ENCODE peak calls at places on chromosomes 4 and X, in ten cellular contexts. One of them, this sample, is unnamed.

GRCh38 chrX:29397506-29397905 is 810.3 kb downstream of the IL1RAPL1 start:
- DNase-seq in activated CD4-positive, alpha-beta T cell treated with anti-CD3 and anti-CD28 coated beads for 48 hours: no peak
- DNase-seq in HCEC 1CT: peak; percentile 2
- DNase-seq in HFF-Myc: no peak
- DNase-seq in NCI-H345: no peak
- DNase-seq in EL: peak; percentile 1
- DNase-seq in left cardiac atrium: no peak
- DNase-seq in SW480: no peak
- DNase-seq in amygdala: no peak
- DNase-seq in globus pallidus: no peak
- DNase-seq in this sample: no peak

GRCh38 chrX:153635788-153636668 is 11.0 kb upstream of the DUSP9 start:
- DNase-seq in activated CD4-positive, alpha-beta T cell treated with anti-CD3 and anti-CD28 coated beads for 48 hours: peak; percentile 49
- DNase-seq in HCEC 1CT: no peak
- DNase-seq in HFF-Myc: no peak
- DNase-seq in NCI-H345: no peak
- DNase-seq in EL: peak; percentile 30
- DNase-seq in left cardiac atrium: no peak
- DNase-seq in SW480: peak; percentile 35
- DNase-seq in amygdala: no peak
- DNase-seq in globus pallidus: no peak
- DNase-seq in this sample: no peak

GRCh38 chrX:47573334-47574095 is 8.7 kb upstream of the TIMP1 start:
- DNase-seq in activated CD4-positive, alpha-beta T cell treated with anti-CD3 and anti-CD28 coated beads for 48 hours: no peak
- DNase-seq in HCEC 1CT: peak; percentile 10
- DNase-seq in HFF-Myc: no peak
- DNase-seq in NCI-H345: no peak
- DNase-seq in EL: peak; percentile 47
- DNase-seq in left cardiac atrium: peak; percentile 62
- DNase-seq in SW480: no peak
- DNase-seq in amygdala: no peak
- DNase-seq in globus pallidus: no peak
- DNase-seq in this sample: no peak

GRCh38 chrX:45011131-45011530 is 138.1 kb downstream of the KDM6A start:
- DNase-seq in activated CD4-positive, alpha-beta T cell treated with anti-CD3 and anti-CD28 coated beads for 48 hours: no peak
- DNase-seq in HCEC 1CT: peak; percentile 78
- DNase-seq in HFF-Myc: no peak
- DNase-seq in NCI-H345: no peak
- DNase-seq in EL: peak; percentile 62
- DNase-seq in left cardiac atrium: no peak
- DNase-seq in SW480: no peak
- DNase-seq in amygdala: no peak
- DNase-seq in globus pallidus: no peak
- DNase-seq in this sample: no peak

GRCh38 chr4:48331577-48332340 is 9.6 kb upstream of the SLAIN2 start:
- DNase-seq in activated CD4-positive, alpha-beta T cell treated with anti-CD3 and anti-CD28 coated beads for 48 hours: no peak
- DNase-seq in HCEC 1CT: peak; percentile 62
- DNase-seq in HFF-Myc: no peak
- DNase-seq in NCI-H345: no peak
- DNase-seq in EL: peak; percentile 95
- DNase-seq in left cardiac atrium: no peak
- DNase-seq in SW480: no peak
- DNase-seq in amygdala: no peak
- DNase-seq in globus pallidus: no peak
- DNase-seq in this sample: no peak

GRCh38 chr4:80336582-80336981 is 1.1 kb downstream of the CFAP299 start:
- DNase-seq in activated CD4-positive, alpha-beta T cell treated with anti-CD3 and anti-CD28 coated beads for 48 hours: no peak
- DNase-seq in HCEC 1CT: peak; percentile 20
- DNase-seq in HFF-Myc: peak; percentile 4
- DNase-seq in NCI-H345: peak; percentile 52
- DNase-seq in EL: peak; percentile 47
- DNase-seq in left cardiac atrium: no peak
- DNase-seq in SW480: peak; percentile 53
- DNase-seq in amygdala: no peak
- DNase-seq in globus pallidus: no peak
- DNase-seq in this sample: no peak

GRCh38 chr4:53551963-53552362 is 39.3 kb downstream of the LNX1 start:
- DNase-seq in activated CD4-positive, alpha-beta T cell treated with anti-CD3 and anti-CD28 coated beads for 48 hours: no peak
- DNase-seq in HCEC 1CT: peak; percentile 15
- DNase-seq in HFF-Myc: no peak
- DNase-seq in NCI-H345: no peak
- DNase-seq in EL: peak; percentile 13
- DNase-seq in left cardiac atrium: peak; percentile 29
- DNase-seq in SW480: no peak
- DNase-seq in amygdala: no peak
- DNase-seq in globus pallidus: no peak
- DNase-seq in this sample: no peak

GRCh38 chrX:45445745-45446412 is 245.2 kb upstream of the DIPK2B start:
- DNase-seq in activated CD4-positive, alpha-beta T cell treated with anti-CD3 and anti-CD28 coated beads for 48 hours: no peak
- DNase-seq in HCEC 1CT: peak; percentile 89
- DNase-seq in HFF-Myc: peak; percentile 45
- DNase-seq in NCI-H345: no peak
- DNase-seq in EL: peak; percentile 79
- DNase-seq in left cardiac atrium: no peak
- DNase-seq in SW480: peak; percentile 2
- DNase-seq in amygdala: no peak
- DNase-seq in globus pallidus: no peak
- DNase-seq in this sample: no peak

GRCh38 chr4:76802546-76803021 is 95.4 kb downstream of the SOWAHB start:
- DNase-seq in activated CD4-positive, alpha-beta T cell treated with anti-CD3 and anti-CD28 coated beads for 48 hours: no peak
- DNase-seq in HCEC 1CT: no peak
- DNase-seq in HFF-Myc: no peak
- DNase-seq in NCI-H345: no peak
- DNase-seq in EL: no peak
- DNase-seq in left cardiac atrium: no peak
- DNase-seq in SW480: no peak
- DNase-seq in amygdala: no peak
- DNase-seq in globus pallidus: no peak
- DNase-seq in this sample: no peak

GRCh38 chrX:57817302-57817701 is 93.0 kb downstream of the ZXDA start:
- DNase-seq in activated CD4-positive, alpha-beta T cell treated with anti-CD3 and anti-CD28 coated beads for 48 hours: no peak
- DNase-seq in HCEC 1CT: no peak
- DNase-seq in HFF-Myc: no peak
- DNase-seq in NCI-H345: peak; percentile 14
- DNase-seq in EL: no peak
- DNase-seq in left cardiac atrium: no peak
- DNase-seq in SW480: no peak
- DNase-seq in amygdala: no peak
- DNase-seq in globus pallidus: no peak
- DNase-seq in this sample: no peak

GRCh38 chrX:134144231-134144630 is 92.8 kb upstream of the CCDC160 start:
- DNase-seq in activated CD4-positive, alpha-beta T cell treated with anti-CD3 and anti-CD28 coated beads for 48 hours: no peak
- DNase-seq in HCEC 1CT: no peak
- DNase-seq in HFF-Myc: no peak
- DNase-seq in NCI-H345: peak; percentile 15
- DNase-seq in EL: no peak
- DNase-seq in left cardiac atrium: no peak
- DNase-seq in SW480: peak; percentile 26
- DNase-seq in amygdala: no peak
- DNase-seq in globus pallidus: no peak
- DNase-seq in this sample: no peak

GRCh38 chrX:115392871-115393270 is 103.4 kb downstream of the LUZP4 start:
- DNase-seq in activated CD4-positive, alpha-beta T cell treated with anti-CD3 and anti-CD28 coated beads for 48 hours: no peak
- DNase-seq in HCEC 1CT: no peak
- DNase-seq in HFF-Myc: no peak
- DNase-seq in NCI-H345: no peak
- DNase-seq in EL: no peak
- DNase-seq in left cardiac atrium: no peak
- DNase-seq in SW480: no peak
- DNase-seq in amygdala: no peak
- DNase-seq in globus pallidus: no peak
- DNase-seq in this sample: no peak

GRCh38 chrX:125507119-125507518 is 187.4 kb downstream of the TEX13C start:
- DNase-seq in activated CD4-positive, alpha-beta T cell treated with anti-CD3 and anti-CD28 coated beads for 48 hours: no peak
- DNase-seq in HCEC 1CT: peak; percentile 34
- DNase-seq in HFF-Myc: no peak
- DNase-seq in NCI-H345: no peak
- DNase-seq in EL: no peak
- DNase-seq in left cardiac atrium: no peak
- DNase-seq in SW480: no peak
- DNase-seq in amygdala: no peak
- DNase-seq in globus pallidus: no peak
- DNase-seq in this sample: no peak

GRCh38 chrX:14026121-14026520 is 3.6 kb downstream of the GEMIN8 start:
- DNase-seq in activated CD4-positive, alpha-beta T cell treated with anti-CD3 and anti-CD28 coated beads for 48 hours: no peak
- DNase-seq in HCEC 1CT: no peak
- DNase-seq in HFF-Myc: no peak
- DNase-seq in NCI-H345: no peak
- DNase-seq in EL: no peak
- DNase-seq in left cardiac atrium: no peak
- DNase-seq in SW480: no peak
- DNase-seq in amygdala: peak; percentile 3
- DNase-seq in globus pallidus: peak; percentile 91
- DNase-seq in this sample: no peak

GRCh38 chr4:40923326-40924095 is 173.8 kb downstream of the NSUN7 start:
- DNase-seq in activated CD4-positive, alpha-beta T cell treated with anti-CD3 and anti-CD28 coated beads for 48 hours: no peak
- DNase-seq in HCEC 1CT: no peak
- DNase-seq in HFF-Myc: no peak
- DNase-seq in NCI-H345: no peak
- DNase-seq in EL: no peak
- DNase-seq in left cardiac atrium: peak; percentile 30
- DNase-seq in SW480: no peak
- DNase-seq in amygdala: peak; percentile 32
- DNase-seq in globus pallidus: peak; percentile 86
- DNase-seq in this sample: no peak

GRCh38 chrX:131704136-131704695 is 160.3 kb downstream of the OR13H1 start:
- DNase-seq in activated CD4-positive, alpha-beta T cell treated with anti-CD3 and anti-CD28 coated beads for 48 hours: no peak
- DNase-seq in HCEC 1CT: peak; percentile 4
- DNase-seq in HFF-Myc: no peak
- DNase-seq in NCI-H345: peak; percentile 91
- DNase-seq in EL: peak; percentile 34
- DNase-seq in left cardiac atrium: peak; percentile 89
- DNase-seq in SW480: peak; percentile 26
- DNase-seq in amygdala: no peak
- DNase-seq in globus pallidus: no peak
- DNase-seq in this sample: peak; percentile 89

GRCh38 chr4:37652747-37653527 is 33.2 kb downstream of the RELL1 start:
- DNase-seq in activated CD4-positive, alpha-beta T cell treated with anti-CD3 and anti-CD28 coated beads for 48 hours: no peak
- DNase-seq in HCEC 1CT: no peak
- DNase-seq in HFF-Myc: no peak
- DNase-seq in NCI-H345: no peak
- DNase-seq in EL: no peak
- DNase-seq in left cardiac atrium: no peak
- DNase-seq in SW480: no peak
- DNase-seq in amygdala: no peak
- DNase-seq in globus pallidus: no peak
- DNase-seq in this sample: no peak

GRCh38 chr4:37889849-37890500 is 909 bp upstream of the TBC1D1 start:
- DNase-seq in activated CD4-positive, alpha-beta T cell treated with anti-CD3 and anti-CD28 coated beads for 48 hours: no peak
- DNase-seq in HCEC 1CT: no peak
- DNase-seq in HFF-Myc: no peak
- DNase-seq in NCI-H345: no peak
- DNase-seq in EL: peak; percentile 14
- DNase-seq in left cardiac atrium: no peak
- DNase-seq in SW480: no peak
- DNase-seq in amygdala: no peak
- DNase-seq in globus pallidus: no peak
- DNase-seq in this sample: no peak

GRCh38 chrX:2610246-2611170 is 80.6 kb upstream of the CD99 start:
- DNase-seq in activated CD4-positive, alpha-beta T cell treated with anti-CD3 and anti-CD28 coated beads for 48 hours: no peak
- DNase-seq in HCEC 1CT: peak; percentile 39
- DNase-seq in HFF-Myc: no peak
- DNase-seq in NCI-H345: no peak
- DNase-seq in EL: peak; percentile 43
- DNase-seq in left cardiac atrium: no peak
- DNase-seq in SW480: no peak
- DNase-seq in amygdala: no peak
- DNase-seq in globus pallidus: no peak
- DNase-seq in this sample: no peak

GRCh38 chr4:15779336-15779735 is 1.2 kb downstream of the CD38 start:
- DNase-seq in activated CD4-positive, alpha-beta T cell treated with anti-CD3 and anti-CD28 coated beads for 48 hours: no peak
- DNase-seq in HCEC 1CT: peak; percentile 28
- DNase-seq in HFF-Myc: peak; percentile 16
- DNase-seq in NCI-H345: peak; percentile 26
- DNase-seq in EL: peak; percentile 66
- DNase-seq in left cardiac atrium: peak; percentile 50
- DNase-seq in SW480: no peak
- DNase-seq in amygdala: no peak
- DNase-seq in globus pallidus: peak; percentile 60
- DNase-seq in this sample: no peak

GRCh38 chr4:3682236-3683076 is 83.7 kb upstream of the ADRA2C start:
- DNase-seq in activated CD4-positive, alpha-beta T cell treated with anti-CD3 and anti-CD28 coated beads for 48 hours: no peak
- DNase-seq in HCEC 1CT: no peak
- DNase-seq in HFF-Myc: no peak
- DNase-seq in NCI-H345: no peak
- DNase-seq in EL: no peak
- DNase-seq in left cardiac atrium: peak; percentile 3
- DNase-seq in SW480: no peak
- DNase-seq in amygdala: no peak
- DNase-seq in globus pallidus: no peak
- DNase-seq in this sample: no peak

GRCh38 chr4:113973349-113973748 is 6.1 kb downstream of the ARSJ start:
- DNase-seq in activated CD4-positive, alpha-beta T cell treated with anti-CD3 and anti-CD28 coated beads for 48 hours: no peak
- DNase-seq in HCEC 1CT: no peak
- DNase-seq in HFF-Myc: no peak
- DNase-seq in NCI-H345: no peak
- DNase-seq in EL: no peak
- DNase-seq in left cardiac atrium: no peak
- DNase-seq in SW480: no peak
- DNase-seq in amygdala: no peak
- DNase-seq in globus pallidus: no peak
- DNase-seq in this sample: no peak

GRCh38 chr4:23847158-23847557 is 42.7 kb downstream of the PPARGC1A start:
- DNase-seq in activated CD4-positive, alpha-beta T cell treated with anti-CD3 and anti-CD28 coated beads for 48 hours: no peak
- DNase-seq in HCEC 1CT: no peak
- DNase-seq in HFF-Myc: no peak
- DNase-seq in NCI-H345: no peak
- DNase-seq in EL: no peak
- DNase-seq in left cardiac atrium: no peak
- DNase-seq in SW480: no peak
- DNase-seq in amygdala: no peak
- DNase-seq in globus pallidus: no peak
- DNase-seq in this sample: no peak

GRCh38 chrX:1807301-1807731 is 192.5 kb downstream of the ASMT start:
- DNase-seq in activated CD4-positive, alpha-beta T cell treated with anti-CD3 and anti-CD28 coated beads for 48 hours: no peak
- DNase-seq in HCEC 1CT: no peak
- DNase-seq in HFF-Myc: no peak
- DNase-seq in NCI-H345: no peak
- DNase-seq in EL: peak; percentile 5
- DNase-seq in left cardiac atrium: no peak
- DNase-seq in SW480: peak; percentile 38
- DNase-seq in amygdala: no peak
- DNase-seq in globus pallidus: peak; percentile 7
- DNase-seq in this sample: no peak

GRCh38 chr4:118280501-118281218 is 72.1 kb downstream of the PRSS12 start:
- DNase-seq in activated CD4-positive, alpha-beta T cell treated with anti-CD3 and anti-CD28 coated beads for 48 hours: peak; percentile 42
- DNase-seq in HCEC 1CT: peak; percentile 60
- DNase-seq in HFF-Myc: no peak
- DNase-seq in NCI-H345: peak; percentile 67
- DNase-seq in EL: peak; percentile 80
- DNase-seq in left cardiac atrium: no peak
- DNase-seq in SW480: peak; percentile 74
- DNase-seq in amygdala: no peak
- DNase-seq in globus pallidus: peak; percentile 37
- DNase-seq in this sample: peak; percentile 8

GRCh38 chr4:13530823-13531608 is 13.3 kb downstream of the NKX3-2 start:
- DNase-seq in activated CD4-positive, alpha-beta T cell treated with anti-CD3 and anti-CD28 coated beads for 48 hours: no peak
- DNase-seq in HCEC 1CT: no peak
- DNase-seq in HFF-Myc: no peak
- DNase-seq in NCI-H345: no peak
- DNase-seq in EL: no peak
- DNase-seq in left cardiac atrium: no peak
- DNase-seq in SW480: no peak
- DNase-seq in amygdala: no peak
- DNase-seq in globus pallidus: no peak
- DNase-seq in this sample: no peak

This sample was measured in NCI-H1417 treated with DMSO at 0.1 percent for 48 hours.